ENCODE peak calls at places on chromosomes 6 and 20, in seven cellular contexts. One of them, this sample, is unnamed.

GRCh38 chr6:112683926-112684325 is 336.8 kb downstream of the RFPL4B start:
- DNase-seq in cardiac muscle cell: no peak
- DNase-seq in cardiac fibroblast: peak
- DNase-seq in AG04450: peak
- DNase-seq in AG10803: peak
- DNase-seq in fibroblast of pulmonary artery: peak
- DNase-seq in foreskin fibroblast: peak
- DNase-seq in this sample: peak

GRCh38 chr6:151478670-151479069 is 15.1 kb upstream of the CCDC170 start:
- DNase-seq in cardiac muscle cell: no peak
- DNase-seq in cardiac fibroblast: no peak
- DNase-seq in AG04450: no peak
- DNase-seq in AG10803: no peak
- DNase-seq in fibroblast of pulmonary artery: no peak
- DNase-seq in foreskin fibroblast: no peak
- DNase-seq in this sample: no peak

GRCh38 chr6:149614352-149614751 is 34.2 kb downstream of the KATNA1 start:
- DNase-seq in cardiac muscle cell: no peak
- DNase-seq in cardiac fibroblast: peak
- DNase-seq in AG04450: no peak
- DNase-seq in AG10803: peak
- DNase-seq in fibroblast of pulmonary artery: peak
- DNase-seq in foreskin fibroblast: peak
- DNase-seq in this sample: peak

GRCh38 chr20:54167909-54168872 is 5.6 kb downstream of the CYP24A1 start:
- DNase-seq in cardiac muscle cell: no peak
- DNase-seq in cardiac fibroblast: peak
- DNase-seq in AG04450: no peak
- DNase-seq in AG10803: no peak
- DNase-seq in fibroblast of pulmonary artery: peak
- DNase-seq in foreskin fibroblast: no peak
- DNase-seq in this sample: no peak

GRCh38 chr6:17758113-17758512 is 51.4 kb upstream of the NUP153 start:
- DNase-seq in cardiac muscle cell: no peak
- DNase-seq in cardiac fibroblast: peak
- DNase-seq in AG04450: no peak
- DNase-seq in AG10803: no peak
- DNase-seq in fibroblast of pulmonary artery: no peak
- DNase-seq in foreskin fibroblast: no peak
- DNase-seq in this sample: no peak

GRCh38 chr6:26172496-26172958 is 85.3 kb downstream of the HFE start:
- DNase-seq in cardiac muscle cell: peak
- DNase-seq in cardiac fibroblast: peak
- DNase-seq in AG04450: no peak
- DNase-seq in AG10803: peak
- DNase-seq in fibroblast of pulmonary artery: peak
- DNase-seq in foreskin fibroblast: no peak
- DNase-seq in this sample: peak

GRCh38 chr6:166274163-166274562 is 34.0 kb downstream of the PRR18 start:
- DNase-seq in cardiac muscle cell: no peak
- DNase-seq in cardiac fibroblast: no peak
- DNase-seq in AG04450: no peak
- DNase-seq in AG10803: no peak
- DNase-seq in fibroblast of pulmonary artery: no peak
- DNase-seq in foreskin fibroblast: no peak
- DNase-seq in this sample: no peak

GRCh38 chr20:7113577-7114466 is 346.3 kb downstream of the BMP2 start:
- DNase-seq in cardiac muscle cell: peak
- DNase-seq in cardiac fibroblast: peak
- DNase-seq in AG04450: no peak
- DNase-seq in AG10803: peak
- DNase-seq in fibroblast of pulmonary artery: peak
- DNase-seq in foreskin fibroblast: peak
- DNase-seq in this sample: peak

GRCh38 chr6:6399568-6399967 is 79.1 kb upstream of the F13A1 start:
- DNase-seq in cardiac muscle cell: no peak
- DNase-seq in cardiac fibroblast: no peak
- DNase-seq in AG04450: no peak
- DNase-seq in AG10803: no peak
- DNase-seq in fibroblast of pulmonary artery: no peak
- DNase-seq in foreskin fibroblast: no peak
- DNase-seq in this sample: no peak

GRCh38 chr6:13615802-13616140 is 636 bp downstream of the NOL7 start:
- DNase-seq in cardiac muscle cell: peak
- DNase-seq in cardiac fibroblast: no peak
- DNase-seq in AG04450: no peak
- DNase-seq in AG10803: peak
- DNase-seq in fibroblast of pulmonary artery: peak
- DNase-seq in foreskin fibroblast: peak
- DNase-seq in this sample: no peak

GRCh38 chr20:62875419-62876355 is 14.1 kb upstream of the TCFL5 start:
- DNase-seq in cardiac muscle cell: peak
- DNase-seq in cardiac fibroblast: peak
- DNase-seq in AG04450: peak
- DNase-seq in AG10803: peak
- DNase-seq in fibroblast of pulmonary artery: peak
- DNase-seq in foreskin fibroblast: peak
- DNase-seq in this sample: peak

GRCh38 chr6:78615430-78615904 is 251.9 kb upstream of the IRAK1BP1 start:
- DNase-seq in cardiac muscle cell: no peak
- DNase-seq in cardiac fibroblast: peak
- DNase-seq in AG04450: no peak
- DNase-seq in AG10803: no peak
- DNase-seq in fibroblast of pulmonary artery: peak
- DNase-seq in foreskin fibroblast: no peak
- DNase-seq in this sample: peak

GRCh38 chr6:3456794-3457709 is at the start of gene SLC22A23:
- DNase-seq in cardiac muscle cell: peak
- DNase-seq in cardiac fibroblast: peak
- DNase-seq in AG04450: no peak
- DNase-seq in AG10803: peak
- DNase-seq in fibroblast of pulmonary artery: no peak
- DNase-seq in foreskin fibroblast: no peak
- DNase-seq in this sample: peak

GRCh38 chr6:69090132-69090531 is 455.1 kb downstream of the ADGRB3 start:
- DNase-seq in cardiac muscle cell: no peak
- DNase-seq in cardiac fibroblast: peak
- DNase-seq in AG04450: peak
- DNase-seq in AG10803: peak
- DNase-seq in fibroblast of pulmonary artery: peak
- DNase-seq in foreskin fibroblast: peak
- DNase-seq in this sample: peak

GRCh38 chr6:125481056-125481455 is 179.3 kb upstream of the HDDC2 start:
- DNase-seq in cardiac muscle cell: no peak
- DNase-seq in cardiac fibroblast: no peak
- DNase-seq in AG04450: no peak
- DNase-seq in AG10803: no peak
- DNase-seq in fibroblast of pulmonary artery: no peak
- DNase-seq in foreskin fibroblast: no peak
- DNase-seq in this sample: peak

GRCh38 chr6:115487331-115487730 is 573.4 kb downstream of the FRK start:
- DNase-seq in cardiac muscle cell: no peak
- DNase-seq in cardiac fibroblast: no peak
- DNase-seq in AG04450: no peak
- DNase-seq in AG10803: no peak
- DNase-seq in fibroblast of pulmonary artery: no peak
- DNase-seq in foreskin fibroblast: no peak
- DNase-seq in this sample: no peak

GRCh38 chr6:95243091-95243490 is 334.2 kb upstream of the MANEA start:
- DNase-seq in cardiac muscle cell: no peak
- DNase-seq in cardiac fibroblast: no peak
- DNase-seq in AG04450: no peak
- DNase-seq in AG10803: no peak
- DNase-seq in fibroblast of pulmonary artery: no peak
- DNase-seq in foreskin fibroblast: no peak
- DNase-seq in this sample: peak

GRCh38 chr6:42366999-42367352 is 84.8 kb downstream of the TRERF1 start:
- DNase-seq in cardiac muscle cell: no peak
- DNase-seq in cardiac fibroblast: no peak
- DNase-seq in AG04450: no peak
- DNase-seq in AG10803: no peak
- DNase-seq in fibroblast of pulmonary artery: no peak
- DNase-seq in foreskin fibroblast: no peak
- DNase-seq in this sample: no peak

GRCh38 chr6:16767765-16768514 is 6.7 kb upstream of the ATXN1 start:
- DNase-seq in cardiac muscle cell: no peak
- DNase-seq in cardiac fibroblast: no peak
- DNase-seq in AG04450: no peak
- DNase-seq in AG10803: no peak
- DNase-seq in fibroblast of pulmonary artery: no peak
- DNase-seq in foreskin fibroblast: no peak
- DNase-seq in this sample: no peak

GRCh38 chr20:47456952-47457724 is 44.5 kb upstream of the NCOA3 start:
- DNase-seq in cardiac muscle cell: no peak
- DNase-seq in cardiac fibroblast: peak
- DNase-seq in AG04450: no peak
- DNase-seq in AG10803: peak
- DNase-seq in fibroblast of pulmonary artery: peak
- DNase-seq in foreskin fibroblast: peak
- DNase-seq in this sample: peak

GRCh38 chr6:68240731-68241130 is 394.4 kb upstream of the ADGRB3 start:
- DNase-seq in cardiac muscle cell: no peak
- DNase-seq in cardiac fibroblast: no peak
- DNase-seq in AG04450: no peak
- DNase-seq in AG10803: no peak
- DNase-seq in fibroblast of pulmonary artery: no peak
- DNase-seq in foreskin fibroblast: no peak
- DNase-seq in this sample: peak

GRCh38 chr6:117491916-117492315 is 9.4 kb downstream of the DCBLD1 start:
- DNase-seq in cardiac muscle cell: no peak
- DNase-seq in cardiac fibroblast: peak
- DNase-seq in AG04450: no peak
- DNase-seq in AG10803: peak
- DNase-seq in fibroblast of pulmonary artery: peak
- DNase-seq in foreskin fibroblast: no peak
- DNase-seq in this sample: peak

GRCh38 chr6:6741264-6741663 is 152.7 kb downstream of the LY86 start:
- DNase-seq in cardiac muscle cell: peak
- DNase-seq in cardiac fibroblast: no peak
- DNase-seq in AG04450: no peak
- DNase-seq in AG10803: no peak
- DNase-seq in fibroblast of pulmonary artery: no peak
- DNase-seq in foreskin fibroblast: no peak
- DNase-seq in this sample: no peak

GRCh38 chr6:90421656-90422055 is 125.0 kb upstream of the BACH2 start:
- DNase-seq in cardiac muscle cell: no peak
- DNase-seq in cardiac fibroblast: no peak
- DNase-seq in AG04450: no peak
- DNase-seq in AG10803: no peak
- DNase-seq in fibroblast of pulmonary artery: no peak
- DNase-seq in foreskin fibroblast: no peak
- DNase-seq in this sample: no peak

GRCh38 chr6:109118337-109118736 is 23.0 kb downstream of the CEP57L1 start:
- DNase-seq in cardiac muscle cell: no peak
- DNase-seq in cardiac fibroblast: no peak
- DNase-seq in AG04450: no peak
- DNase-seq in AG10803: no peak
- DNase-seq in fibroblast of pulmonary artery: no peak
- DNase-seq in foreskin fibroblast: no peak
- DNase-seq in this sample: no peak

GRCh38 chr20:5116875-5117274 is 2.9 kb downstream of the PCNA start:
- DNase-seq in cardiac muscle cell: no peak
- DNase-seq in cardiac fibroblast: no peak
- DNase-seq in AG04450: no peak
- DNase-seq in AG10803: no peak
- DNase-seq in fibroblast of pulmonary artery: no peak
- DNase-seq in foreskin fibroblast: no peak
- DNase-seq in this sample: no peak
- H3K4me3 ChIP-seq in cardiac muscle cell: no peak
- H3K4me3 ChIP-seq in cardiac fibroblast: no peak
- H3K4me3 ChIP-seq in AG04450: no peak
- H3K4me3 ChIP-seq in AG10803: no peak
- H3K4me3 ChIP-seq in fibroblast of pulmonary artery: no peak
- H3K4me3 ChIP-seq in foreskin fibroblast: no peak
- H3K4me3 ChIP-seq in this sample: no peak

DNA sequence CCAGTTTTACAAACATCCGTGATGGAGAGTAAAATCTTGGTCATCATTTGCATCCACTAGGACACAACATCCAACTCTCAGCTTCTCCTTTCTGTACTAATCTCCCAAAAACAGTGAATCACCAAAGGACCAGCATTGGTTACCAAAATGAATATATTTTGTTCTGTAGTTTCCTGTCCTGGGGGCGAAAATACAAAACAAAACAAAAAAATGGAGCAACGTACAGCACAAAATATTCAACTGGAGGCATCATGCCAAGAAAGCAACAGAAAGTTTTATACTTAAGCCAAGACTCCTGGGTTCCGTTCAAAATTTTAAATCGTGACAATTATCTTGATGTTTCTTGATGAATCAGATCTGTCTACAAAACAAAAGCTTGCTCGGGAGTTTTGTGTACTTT is 126.6 kb upstream of the CCDC28A start:
- DNase-seq in cardiac muscle cell: no peak
- DNase-seq in cardiac fibroblast: peak
- DNase-seq in AG04450: peak
- DNase-seq in AG10803: peak
- DNase-seq in fibroblast of pulmonary artery: peak
- DNase-seq in foreskin fibroblast: peak
- DNase-seq in this sample: peak
- TF ChIP-seq CTCF in cardiac muscle cell: no peak
- TF ChIP-seq CTCF in cardiac fibroblast: no peak
- TF ChIP-seq CTCF in AG04450: no peak
- TF ChIP-seq CTCF in AG10803: no peak
- TF ChIP-seq CTCF in fibroblast of pulmonary artery: no peak
- TF ChIP-seq CTCF in foreskin fibroblast: no peak
- TF ChIP-seq CTCF in this sample: no peak

GRCh38 chr6:31578058-31578457 is 2.7 kb downstream of the TNF start:
- DNase-seq in cardiac muscle cell: no peak
- DNase-seq in cardiac fibroblast: no peak
- DNase-seq in AG04450: no peak
- DNase-seq in AG10803: no peak
- DNase-seq in fibroblast of pulmonary artery: no peak
- DNase-seq in foreskin fibroblast: no peak
- DNase-seq in this sample: no peak

GRCh38 chr6:31576897-31577341 is 1.6 kb downstream of the TNF start:
- DNase-seq in cardiac muscle cell: no peak
- DNase-seq in cardiac fibroblast: no peak
- DNase-seq in AG04450: no peak
- DNase-seq in AG10803: no peak
- DNase-seq in fibroblast of pulmonary artery: no peak
- DNase-seq in foreskin fibroblast: no peak
- DNase-seq in this sample: no peak

GRCh38 chr6:31574106-31575061 is 981 bp upstream of the TNF start:
- DNase-seq in cardiac muscle cell: no peak
- DNase-seq in cardiac fibroblast: no peak
- DNase-seq in AG04450: no peak
- DNase-seq in AG10803: no peak
- DNase-seq in fibroblast of pulmonary artery: no peak
- DNase-seq in foreskin fibroblast: no peak
- DNase-seq in this sample: no peak

GRCh38 chr6:31575335-31575901 is at the start of gene TNF:
- DNase-seq in cardiac muscle cell: no peak
- DNase-seq in cardiac fibroblast: peak
- DNase-seq in AG04450: no peak
- DNase-seq in AG10803: no peak
- DNase-seq in fibroblast of pulmonary artery: no peak
- DNase-seq in foreskin fibroblast: no peak
- DNase-seq in this sample: no peak

GRCh38 chr6:31575952-31576684 is 753 bp downstream of the TNF start:
- DNase-seq in cardiac muscle cell: no peak
- DNase-seq in cardiac fibroblast: peak
- DNase-seq in AG04450: no peak
- DNase-seq in AG10803: no peak
- DNase-seq in fibroblast of pulmonary artery: no peak
- DNase-seq in foreskin fibroblast: no peak
- DNase-seq in this sample: no peak
- H3K4me3 ChIP-seq in cardiac muscle cell: no peak
- H3K4me3 ChIP-seq in cardiac fibroblast: no peak
- H3K4me3 ChIP-seq in AG04450: no peak
- H3K4me3 ChIP-seq in AG10803: no peak
- H3K4me3 ChIP-seq in fibroblast of pulmonary artery: no peak
- H3K4me3 ChIP-seq in foreskin fibroblast: no peak
- H3K4me3 ChIP-seq in this sample: no peak

GRCh38 chr6:142853244-142854180 is 91.5 kb downstream of the HIVEP2 start:
- DNase-seq in cardiac muscle cell: no peak
- DNase-seq in cardiac fibroblast: peak
- DNase-seq in AG04450: no peak
- DNase-seq in AG10803: peak
- DNase-seq in fibroblast of pulmonary artery: no peak
- DNase-seq in foreskin fibroblast: no peak
- DNase-seq in this sample: no peak
- TF ChIP-seq CTCF in cardiac muscle cell: no peak
- TF ChIP-seq CTCF in cardiac fibroblast: no peak
- TF ChIP-seq CTCF in AG04450: no peak
- TF ChIP-seq CTCF in AG10803: no peak
- TF ChIP-seq CTCF in fibroblast of pulmonary artery: no peak
- TF ChIP-seq CTCF in foreskin fibroblast: no peak
- TF ChIP-seq CTCF in this sample: no peak